ENCODE peak calls at places on chromosomes 1 and 21, in six cellular contexts. B is epithelial cell of esophagus; S is effector memory CD4-positive, alpha-beta T cell; N is NT2/D1; L is MV-4-11; T is NB4. P is an unnamed sample.

GRCh38 chr1:160768295-160768657 is 27.7 kb upstream of the LY9 start:
- DNase-seq in S (peak), B (peak), T (peak), L (peak), N (peak), P (peak)

GRCh38 chr1:107147813-107148212 is 7.0 kb downstream of the NTNG1 start:
- DNase-seq in N (no peak), S (no peak), T (no peak), B (no peak), L (no peak), P (no peak)

GRCh38 chr1:18530567-18531502 is 50.1 kb downstream of the KLHDC7A start:
- DNase-seq in N (no peak), S (no peak), B (no peak), L (no peak), T (peak), P (peak)

GRCh38 chr1:62241357-62242131 is 46.9 kb downstream of the L1TD1 start:
- DNase-seq in L (no peak), N (no peak), S (no peak), T (no peak), B (no peak), P (no peak)

GRCh38 chr1:82225407-82226197 is 424.9 kb downstream of the ADGRL2 start:
- DNase-seq in L (peak), B (peak), N (no peak), T (peak), S (no peak), P (peak)

GRCh38 chr21:31184462-31184861 is 146.2 kb upstream of the KRTAP19-8 start:
- DNase-seq in L (peak), B (no peak), T (peak), S (peak), N (no peak), P (no peak)

GRCh38 chr1:151774540-151774939 is 11.2 kb upstream of the MRPL9 start:
- DNase-seq in B (no peak), T (no peak), N (no peak), S (no peak), L (no peak), P (no peak)

GRCh38 chr1:14259191-14259757 is 339.2 kb upstream of the KAZN start:
- DNase-seq in N (no peak), B (no peak), S (no peak), T (no peak), L (no peak), P (no peak)

GRCh38 chr1:220219136-220219442 is 53.2 kb downstream of the RAB3GAP2 start:
- DNase-seq in S (no peak), N (no peak), B (peak), L (no peak), T (no peak), P (no peak)

GRCh38 chr1:94332952-94333351 is 85.2 kb upstream of the ABCD3 start:
- DNase-seq in L (no peak), N (no peak), S (no peak), T (no peak), B (peak), P (peak)

GRCh38 chr1:246726881-246727280 is 2.7 kb downstream of the SCCPDH start:
- DNase-seq in T (no peak), L (no peak), N (no peak), S (no peak), B (no peak), P (no peak)

GRCh38 chr1:205512059-205513045 is 7.9 kb downstream of the CDK18 start:
- DNase-seq in L (peak), T (no peak), S (no peak), N (no peak), B (no peak), P (peak)

GRCh38 chr21:28822882-28823335 is 169.8 kb downstream of the LTN1 start:
- DNase-seq in L (no peak), S (no peak), T (no peak), N (peak), B (no peak), P (peak)

GRCh38 chr1:35264861-35265260 is 3.6 kb upstream of the ZMYM4 start:
- DNase-seq in N (peak), S (no peak), T (peak), B (peak), L (peak), P (peak)

GRCh38 chr21:27532081-27532480 is 565.2 kb upstream of the ADAMTS5 start:
- DNase-seq in N (no peak), S (no peak), T (no peak), B (peak), L (no peak), P (peak)

GRCh38 chr1:57623039-57623790 is 199.4 kb upstream of the DAB1 start:
- DNase-seq in S (no peak), T (peak), N (no peak), L (no peak), B (no peak), P (peak)

GRCh38 chr1:175169305-175170018 is 23.1 kb downstream of the KIAA0040 start:
- DNase-seq in T (no peak), S (no peak), N (no peak), B (peak), L (no peak), P (peak)

GRCh38 chr1:72394457-72394856 is 112.1 kb upstream of the NEGR1 start:
- DNase-seq in N (no peak), L (no peak), B (no peak), T (no peak), S (no peak), P (no peak)

GRCh38 chr1:2258996-2259395 is 30.9 kb downstream of the SKI start:
- DNase-seq in B (no peak), S (peak), N (no peak), T (no peak), L (no peak), P (no peak)

GRCh38 chr1:111191496-111191895 is 8.9 kb downstream of the DENND2D start:
- DNase-seq in N (no peak), B (peak), S (no peak), L (no peak), T (no peak), P (peak)

GRCh38 chr1:59595774-59596173 is 219.0 kb upstream of the HOOK1 start:
- DNase-seq in B (peak), T (no peak), N (no peak), L (no peak), S (no peak), P (no peak)

GRCh38 chr1:56576880-56577858 is 2.2 kb downstream of the PLPP3 start:
- DNase-seq in L (peak), N (peak), B (peak), S (no peak), T (peak), P (peak)

GRCh38 chr1:54742262-54742661 is 22.1 kb downstream of the PARS2 start:
- DNase-seq in L (no peak), B (no peak), T (no peak), N (no peak), S (no peak), P (no peak)

GRCh38 chr21:28516996-28517592 is 475.6 kb downstream of the LTN1 start:
- DNase-seq in L (peak), N (peak), S (peak), T (peak), B (peak), P (peak)

GRCh38 chr1:245197911-245198379 is 43.2 kb downstream of the KIF26B start:
- DNase-seq in S (no peak), L (no peak), T (no peak), B (no peak), N (no peak), P (peak)

GRCh38 chr1:84000196-84000885 is 1.4 kb upstream of the TTLL7 start:
- DNase-seq in T (no peak), S (no peak), B (no peak), N (no peak), L (no peak), P (no peak)